ENCODE peak calls at places on chromosomes 1 and 21, in eight cellular contexts. One of them, this sample, is unnamed.
A peak's percentile ranks its signal among the peaks of the same experiment; 100 is the strongest.

GRCh38 chr1:151309851-151310323 is 17.3 kb downstream of the PI4KB start:
- DNase-seq in prostate gland: no peak
- DNase-seq in heart left ventricle: peak; percentile 36
- DNase-seq in transverse colon: no peak
- DNase-seq in right lobe of liver: peak; percentile 68
- DNase-seq in ovary: peak; percentile 61
- DNase-seq in uterus: peak; percentile 60
- DNase-seq in H1: no peak
- DNase-seq in this sample: no peak

GRCh38 chr1:40974945-40975344 is 4.6 kb upstream of the CTPS1 start:
- DNase-seq in prostate gland: no peak
- DNase-seq in heart left ventricle: no peak
- DNase-seq in transverse colon: no peak
- DNase-seq in right lobe of liver: no peak
- DNase-seq in ovary: no peak
- DNase-seq in uterus: no peak
- DNase-seq in H1: no peak
- DNase-seq in this sample: no peak

GRCh38 chr1:202664083-202664482 is 46.2 kb downstream of the SYT2 start:
- DNase-seq in prostate gland: no peak
- DNase-seq in heart left ventricle: no peak
- DNase-seq in transverse colon: no peak
- DNase-seq in right lobe of liver: no peak
- DNase-seq in ovary: no peak
- DNase-seq in uterus: no peak
- DNase-seq in H1: no peak
- DNase-seq in this sample: no peak

GRCh38 chr1:155012052-155012546 is 9.5 kb downstream of the ZBTB7B start:
- DNase-seq in prostate gland: peak; percentile 73
- DNase-seq in heart left ventricle: peak; percentile 61
- DNase-seq in transverse colon: peak; percentile 85
- DNase-seq in right lobe of liver: peak; percentile 68
- DNase-seq in ovary: peak; percentile 82
- DNase-seq in uterus: peak; percentile 78
- DNase-seq in H1: peak; percentile 88
- DNase-seq in this sample: peak; percentile 97

GRCh38 chr1:223147858-223148257 is 4.8 kb upstream of the TLR5 start:
- DNase-seq in prostate gland: no peak
- DNase-seq in heart left ventricle: no peak
- DNase-seq in transverse colon: no peak
- DNase-seq in right lobe of liver: no peak
- DNase-seq in ovary: no peak
- DNase-seq in uterus: no peak
- DNase-seq in H1: no peak
- DNase-seq in this sample: no peak

GRCh38 chr1:236455242-236455641 is 61.2 kb downstream of the EDARADD start:
- DNase-seq in prostate gland: peak; percentile 71
- DNase-seq in heart left ventricle: no peak
- DNase-seq in transverse colon: no peak
- DNase-seq in right lobe of liver: no peak
- DNase-seq in ovary: no peak
- DNase-seq in uterus: no peak
- DNase-seq in H1: no peak
- DNase-seq in this sample: no peak

GRCh38 chr1:200364121-200364759 is 45.6 kb downstream of the ZNF281 start:
- DNase-seq in prostate gland: no peak
- DNase-seq in heart left ventricle: no peak
- DNase-seq in transverse colon: no peak
- DNase-seq in right lobe of liver: no peak
- DNase-seq in ovary: no peak
- DNase-seq in uterus: no peak
- DNase-seq in H1: no peak
- DNase-seq in this sample: no peak

GRCh38 chr21:19440792-19441494 is 1037.4 kb upstream of the TMPRSS15 start:
- DNase-seq in prostate gland: no peak
- DNase-seq in heart left ventricle: no peak
- DNase-seq in transverse colon: no peak
- DNase-seq in right lobe of liver: no peak
- DNase-seq in ovary: no peak
- DNase-seq in uterus: no peak
- DNase-seq in H1: no peak
- DNase-seq in this sample: no peak

GRCh38 chr1:247337250-247337746 is 5.6 kb upstream of the ZNF496 start:
- DNase-seq in prostate gland: no peak
- DNase-seq in heart left ventricle: no peak
- DNase-seq in transverse colon: no peak
- DNase-seq in right lobe of liver: no peak
- DNase-seq in ovary: no peak
- DNase-seq in uterus: peak; percentile 53
- DNase-seq in H1: no peak
- DNase-seq in this sample: no peak

GRCh38 chr1:165080253-165080896 is 276.1 kb downstream of the LMX1A start:
- DNase-seq in prostate gland: no peak
- DNase-seq in heart left ventricle: no peak
- DNase-seq in transverse colon: no peak
- DNase-seq in right lobe of liver: no peak
- DNase-seq in ovary: no peak
- DNase-seq in uterus: no peak
- DNase-seq in H1: no peak
- DNase-seq in this sample: no peak

GRCh38 chr1:125064481-125064880 is 3879.7 kb downstream of the SRGAP2C start:
- DNase-seq in prostate gland: no peak
- DNase-seq in heart left ventricle: no peak
- DNase-seq in transverse colon: no peak
- DNase-seq in right lobe of liver: peak; percentile 35
- DNase-seq in ovary: no peak
- DNase-seq in uterus: no peak
- DNase-seq in H1: no peak
- DNase-seq in this sample: no peak

GRCh38 chr1:9369964-9370788 is 77.5 kb downstream of the SPSB1 start:
- DNase-seq in prostate gland: no peak
- DNase-seq in heart left ventricle: no peak
- DNase-seq in transverse colon: no peak
- DNase-seq in right lobe of liver: no peak
- DNase-seq in ovary: no peak
- DNase-seq in uterus: no peak
- DNase-seq in H1: no peak
- DNase-seq in this sample: no peak

GRCh38 chr1:68232354-68233148 is at the start of gene WLS:
- DNase-seq in prostate gland: peak; percentile 87
- DNase-seq in heart left ventricle: peak; percentile 83
- DNase-seq in transverse colon: peak; percentile 81
- DNase-seq in right lobe of liver: peak; percentile 77
- DNase-seq in ovary: peak; percentile 85
- DNase-seq in uterus: peak; percentile 78
- DNase-seq in H1: peak; percentile 79
- DNase-seq in this sample: peak; percentile 75

GRCh38 chr21:45293214-45293725 is 5.6 kb upstream of the POFUT2 start:
- DNase-seq in prostate gland: no peak
- DNase-seq in heart left ventricle: no peak
- DNase-seq in transverse colon: no peak
- DNase-seq in right lobe of liver: no peak
- DNase-seq in ovary: no peak
- DNase-seq in uterus: no peak
- DNase-seq in H1: peak; percentile 48
- DNase-seq in this sample: peak; percentile 76

GRCh38 chr21:45293726-45294401 is 6.2 kb upstream of the POFUT2 start:
- DNase-seq in prostate gland: no peak
- DNase-seq in heart left ventricle: no peak
- DNase-seq in transverse colon: no peak
- DNase-seq in right lobe of liver: no peak
- DNase-seq in ovary: peak; percentile 80
- DNase-seq in uterus: no peak
- DNase-seq in H1: peak; percentile 39
- DNase-seq in this sample: peak; percentile 48

GRCh38 chr21:45291613-45292398 is 4.1 kb upstream of the POFUT2 start:
- DNase-seq in prostate gland: no peak
- DNase-seq in heart left ventricle: no peak
- DNase-seq in transverse colon: no peak
- DNase-seq in right lobe of liver: no peak
- DNase-seq in ovary: peak; percentile 69
- DNase-seq in uterus: no peak
- DNase-seq in H1: peak; percentile 61
- DNase-seq in this sample: peak; percentile 46

GRCh38 chr21:45290948-45291612 is 3.4 kb upstream of the POFUT2 start:
- DNase-seq in prostate gland: no peak
- DNase-seq in heart left ventricle: no peak
- DNase-seq in transverse colon: no peak
- DNase-seq in right lobe of liver: no peak
- DNase-seq in ovary: peak; percentile 63
- DNase-seq in uterus: peak; percentile 44
- DNase-seq in H1: peak; percentile 32
- DNase-seq in this sample: peak; percentile 39

DNA sequence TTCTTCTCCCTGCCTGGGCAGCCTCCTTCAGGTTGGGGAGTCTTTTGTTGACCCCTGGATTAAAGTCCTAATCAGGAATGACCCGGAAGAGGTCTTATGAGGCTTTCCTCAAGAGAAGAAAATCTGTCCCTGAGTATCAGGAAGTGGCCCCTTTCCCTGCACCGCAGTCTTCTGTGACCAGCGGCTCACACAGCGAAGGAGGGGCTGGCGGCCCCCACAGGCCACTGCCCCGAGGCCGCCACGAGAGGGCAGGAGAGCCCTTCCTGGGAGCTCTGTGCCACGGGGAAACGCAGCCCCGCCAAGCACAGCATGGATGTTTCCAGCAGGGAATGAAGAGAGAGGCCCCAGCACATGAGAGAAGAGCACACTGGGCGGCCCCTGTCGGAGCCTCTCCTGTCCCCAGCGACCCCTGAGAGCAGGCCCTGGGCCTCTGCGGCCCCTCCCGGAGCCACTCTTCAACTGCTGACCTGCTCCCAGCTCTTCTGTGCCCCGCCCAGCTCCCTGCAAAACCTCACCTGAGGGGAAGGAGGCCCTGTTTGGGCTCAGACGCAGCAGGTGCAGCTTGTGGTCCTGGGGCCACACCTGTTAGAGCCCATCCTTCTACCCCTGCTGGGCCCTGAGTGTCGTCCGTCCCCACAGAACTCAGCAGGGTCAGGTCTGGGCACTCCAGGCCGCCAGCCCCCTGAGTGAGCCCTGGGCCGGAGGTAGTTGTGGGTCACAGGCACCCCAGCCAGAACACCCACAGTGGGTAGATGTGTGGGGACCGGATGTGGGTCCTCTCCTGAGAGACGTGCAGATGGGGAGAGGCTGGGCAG is 4.9 kb upstream of the POFUT2 start:
- DNase-seq in prostate gland: peak; percentile 72
- DNase-seq in heart left ventricle: peak; percentile 88
- DNase-seq in transverse colon: peak; percentile 83
- DNase-seq in right lobe of liver: peak; percentile 83
- DNase-seq in ovary: peak; percentile 93
- DNase-seq in uterus: peak; percentile 92
- DNase-seq in H1: peak; percentile 87
- DNase-seq in this sample: peak; percentile 93
- H3K4me1 ChIP-seq in prostate gland: peaks cover 12% of the 10 kb centered on the region
- H3K4me1 ChIP-seq in heart left ventricle: peaks cover 46% of the 10 kb centered on the region
- H3K4me1 ChIP-seq in transverse colon: peaks cover 43% of the 10 kb centered on the region
- H3K4me1 ChIP-seq in right lobe of liver: peaks cover 10% of the 10 kb centered on the region
- H3K4me1 ChIP-seq in ovary: peaks cover 32% of the 10 kb centered on the region
- H3K4me1 ChIP-seq in uterus: peaks cover 12% of the 10 kb centered on the region
- H3K4me1 ChIP-seq in H1: peaks cover 23% of the 10 kb centered on the region
- H3K4me1 ChIP-seq in this sample: peaks cover 65% of the 10 kb centered on the region

DNA sequence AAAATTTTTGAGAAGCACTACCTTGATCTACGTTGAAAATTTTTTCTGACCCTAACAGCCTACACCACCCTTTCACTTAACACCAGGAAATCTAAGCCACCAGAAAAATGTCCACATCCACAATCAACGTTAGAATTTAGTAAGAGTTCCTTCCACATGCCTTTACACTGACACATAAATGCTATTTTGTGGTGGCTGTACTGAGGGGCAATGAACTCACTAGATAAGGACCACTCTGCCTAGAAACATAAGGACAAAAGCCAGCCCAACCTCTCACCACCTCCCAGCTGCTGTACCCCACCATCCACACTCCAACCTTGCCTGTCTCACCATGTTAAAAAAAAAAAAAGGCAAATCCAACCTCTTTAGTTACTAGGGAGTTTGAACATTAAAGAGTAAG is 29.8 kb downstream of the PARP1 start:
- DNase-seq in prostate gland: no peak
- DNase-seq in heart left ventricle: no peak
- DNase-seq in transverse colon: no peak
- DNase-seq in right lobe of liver: no peak
- DNase-seq in ovary: no peak
- DNase-seq in uterus: no peak
- DNase-seq in H1: no peak
- DNase-seq in this sample: no peak
- H3K36me3 ChIP-seq in prostate gland: peaks cover 45% of the 10 kb centered on the region
- H3K36me3 ChIP-seq in heart left ventricle: peaks cover 99% of the 10 kb centered on the region
- H3K36me3 ChIP-seq in transverse colon: peaks cover 88% of the 10 kb centered on the region
- H3K36me3 ChIP-seq in right lobe of liver: peaks cover 17% of the 10 kb centered on the region
- H3K36me3 ChIP-seq in ovary: no peaks in the 10 kb centered on the region
- H3K36me3 ChIP-seq in uterus: no peaks in the 10 kb centered on the region
- H3K36me3 ChIP-seq in H1: peaks cover 98% of the 10 kb centered on the region
- H3K36me3 ChIP-seq in this sample: no peaks in the 10 kb centered on the region

GRCh38 chr1:3772715-3773571 is at the start of gene SMIM1:
- DNase-seq in prostate gland: no peak
- DNase-seq in heart left ventricle: no peak
- DNase-seq in transverse colon: peak; percentile 20
- DNase-seq in right lobe of liver: no peak
- DNase-seq in ovary: no peak
- DNase-seq in uterus: no peak
- DNase-seq in H1: no peak
- DNase-seq in this sample: no peak

GRCh38 chr1:3773572-3774502 is 1.3 kb downstream of the SMIM1 start:
- DNase-seq in prostate gland: no peak
- DNase-seq in heart left ventricle: no peak
- DNase-seq in transverse colon: no peak
- DNase-seq in right lobe of liver: peak; percentile 46
- DNase-seq in ovary: peak; percentile 44
- DNase-seq in uterus: no peak
- DNase-seq in H1: no peak
- DNase-seq in this sample: no peak

GRCh38 chr1:3771108-3772026 is 1.2 kb upstream of the SMIM1 start:
- DNase-seq in prostate gland: no peak
- DNase-seq in heart left ventricle: no peak
- DNase-seq in transverse colon: no peak
- DNase-seq in right lobe of liver: no peak
- DNase-seq in ovary: peak; percentile 71
- DNase-seq in uterus: no peak
- DNase-seq in H1: no peak
- DNase-seq in this sample: no peak

GRCh38 chr1:3770047-3770765 is 2.3 kb upstream of the SMIM1 start:
- DNase-seq in prostate gland: no peak
- DNase-seq in heart left ventricle: no peak
- DNase-seq in transverse colon: no peak
- DNase-seq in right lobe of liver: no peak
- DNase-seq in ovary: no peak
- DNase-seq in uterus: no peak
- DNase-seq in H1: no peak
- DNase-seq in this sample: no peak

GRCh38 chr1:3772027-3772714 is 378 bp upstream of the SMIM1 start:
- DNase-seq in prostate gland: peak; percentile 89
- DNase-seq in heart left ventricle: peak; percentile 89
- DNase-seq in transverse colon: peak; percentile 96
- DNase-seq in right lobe of liver: peak; percentile 96
- DNase-seq in ovary: peak; percentile 94
- DNase-seq in uterus: peak; percentile 91
- DNase-seq in H1: peak; percentile 94
- DNase-seq in this sample: peak; percentile 93
- TF ChIP-seq POLR2A in prostate gland: peak; percentile 36
- TF ChIP-seq POLR2A in heart left ventricle: no peak
- TF ChIP-seq POLR2A in transverse colon: no peak
- TF ChIP-seq POLR2A in right lobe of liver: no peak
- TF ChIP-seq POLR2A in ovary: peak; percentile 50
- TF ChIP-seq POLR2A in uterus: no peak
- TF ChIP-seq POLR2A in H1: no peak
- TF ChIP-seq POLR2A in this sample: peak; percentile 25

GRCh38 chr1:208233978-208234377 is 10.2 kb downstream of the PLXNA2 start:
- DNase-seq in prostate gland: no peak
- DNase-seq in heart left ventricle: no peak
- DNase-seq in transverse colon: no peak
- DNase-seq in right lobe of liver: no peak
- DNase-seq in ovary: no peak
- DNase-seq in uterus: no peak
- DNase-seq in H1: no peak
- DNase-seq in this sample: no peak
- H3K4me1 ChIP-seq in prostate gland: no peaks in the 10 kb centered on the region
- H3K4me1 ChIP-seq in heart left ventricle: peaks cover 88% of the 10 kb centered on the region
- H3K4me1 ChIP-seq in transverse colon: peaks cover 75% of the 10 kb centered on the region
- H3K4me1 ChIP-seq in right lobe of liver: peaks cover 21% of the 10 kb centered on the region
- H3K4me1 ChIP-seq in ovary: peaks cover 59% of the 10 kb centered on the region
- H3K4me1 ChIP-seq in uterus: peaks cover 16% of the 10 kb centered on the region
- H3K4me1 ChIP-seq in H1: peaks cover 32% of the 10 kb centered on the region
- H3K4me1 ChIP-seq in this sample: no peaks in the 10 kb centered on the region

This sample was measured in adrenal gland.